ENCODE peak calls at places on chromosomes 12 and 14, in five cellular contexts. O is Karpas-422, B is aorta, E is neuronal stem cell, L is transverse colon. M is an unnamed sample.

GRCh38 chr12:89225401-89225800 is 126.9 kb downstream of the DUSP6 start:
- DNase-seq in L (peak), O (peak), E (no peak), B (no peak), M (peak)

GRCh38 chr12:50620975-50621360 is 116.2 kb downstream of the DIP2B start:
- DNase-seq in O (no peak), E (no peak), L (no peak), B (no peak), M (no peak)

GRCh38 chr14:49052516-49052915 is 533.7 kb downstream of the RPS29 start:
- DNase-seq in B (no peak), E (no peak), O (no peak), L (no peak), M (no peak)

GRCh38 chr12:50785406-50785805 is 21.5 kb downstream of the ATF1 start:
- DNase-seq in L (no peak), E (no peak), O (no peak), B (no peak), M (no peak)

GRCh38 chr14:50351016-50351415 is 38.9 kb downstream of the DMAC2L start:
- DNase-seq in O (no peak), B (no peak), E (no peak), L (no peak), M (no peak)

GRCh38 chr14:105055334-105055733 is 9.9 kb downstream of the GPR132 start:
- DNase-seq in B (no peak), L (no peak), O (no peak), E (no peak), M (no peak)

GRCh38 chr14:22002860-22003284 is 329.3 kb upstream of the OR4E1 start:
- DNase-seq in E (peak), B (no peak), L (peak), O (peak), M (no peak)

GRCh38 chr12:66709444-66709773 is 30.5 kb upstream of the GRIP1 start:
- DNase-seq in L (no peak), E (no peak), B (no peak), O (no peak), M (no peak)

GRCh38 chr12:95126076-95126475 is 52.7 kb upstream of the NR2C1 start:
- DNase-seq in O (no peak), E (no peak), L (no peak), B (no peak), M (no peak)

GRCh38 chr14:29734732-29735131 is 192.9 kb downstream of the PRKD1 start:
- DNase-seq in O (no peak), L (no peak), B (no peak), E (no peak), M (no peak)

GRCh38 chr14:43005807-43006206 is 1399.1 kb downstream of the LRFN5 start:
- DNase-seq in O (peak), L (no peak), B (no peak), E (no peak), M (no peak)

GRCh38 chr12:123096159-123096558 is 54.7 kb downstream of the PITPNM2 start:
- DNase-seq in L (no peak), B (no peak), O (no peak), E (no peak), M (no peak)

GRCh38 chr14:54881761-54882401 is 20.7 kb downstream of the GCH1 start:
- DNase-seq in E (no peak), O (peak), L (no peak), B (no peak), M (no peak)

GRCh38 chr12:6735448-6736191 is 11.8 kb downstream of the COPS7A start:
- DNase-seq in O (peak), E (no peak), B (peak), L (peak), M (peak)

GRCh38 chr14:63542231-63542999 is 762 bp downstream of the PPP2R5E start:
- DNase-seq in O (peak), L (peak), B (peak), E (peak), M (no peak)

GRCh38 chr12:93186131-93186530 is 191.6 kb upstream of the NUDT4 start:
- DNase-seq in L (no peak), E (no peak), O (no peak), B (no peak), M (no peak)

GRCh38 chr12:106140223-106140986 is 1.7 kb upstream of the NUAK1 start:
- DNase-seq in E (no peak), B (no peak), L (no peak), O (no peak), M (no peak)

GRCh38 chr12:106138279-106138645 is 492 bp downstream of the NUAK1 start:
- DNase-seq in E (no peak), L (no peak), O (no peak), B (peak), M (no peak)

GRCh38 chr12:106139422-106140141 is 828 bp upstream of the NUAK1 start:
- DNase-seq in E (peak), O (no peak), B (peak), L (peak), M (no peak)

GRCh38 chr12:106137456-106138278 is 1.1 kb downstream of the NUAK1 start:
- DNase-seq in O (no peak), L (no peak), E (no peak), B (no peak), M (no peak)

DNA sequence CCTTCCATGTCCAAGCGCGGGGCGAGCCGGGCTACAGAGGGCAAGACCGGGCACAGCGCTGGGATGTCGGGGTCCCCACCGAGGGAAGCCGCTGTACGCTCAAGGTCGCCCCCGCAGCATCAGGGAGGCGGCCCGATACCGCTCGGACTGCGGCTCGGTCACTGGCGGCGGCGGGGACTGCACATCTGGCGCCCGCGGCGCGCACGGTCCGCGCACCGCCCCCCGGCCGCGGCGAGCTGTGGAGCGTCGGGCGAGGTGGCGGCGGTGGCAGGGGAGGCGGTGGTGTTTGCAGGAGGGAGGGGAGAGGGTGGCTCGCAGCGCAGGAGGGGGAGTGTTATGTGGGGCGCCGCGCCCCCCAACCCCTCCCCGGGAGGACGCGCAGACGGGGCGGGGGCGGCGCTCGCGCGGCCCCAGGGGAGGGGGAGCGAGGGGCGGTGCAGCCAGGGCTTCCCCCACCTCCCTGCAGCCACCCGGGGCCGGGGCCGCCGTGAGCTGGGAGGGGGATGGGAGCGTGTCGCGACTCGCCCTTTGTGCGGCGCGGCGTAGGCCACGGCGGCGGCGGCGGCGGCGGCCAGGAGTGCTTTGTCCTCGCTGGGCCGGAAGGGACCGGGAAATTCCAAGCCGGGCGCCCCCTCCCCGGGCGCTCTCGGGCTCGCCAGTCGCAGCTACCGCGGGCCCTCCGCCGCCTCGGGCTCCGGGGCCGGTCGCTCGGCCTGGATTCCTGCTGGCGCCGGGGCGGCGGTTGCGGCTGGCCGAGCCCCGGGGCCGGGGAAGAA is at the start of gene NUAK1:
- DNase-seq in L (peak), B (peak), E (peak), O (no peak), M (no peak)
- H3K27ac ChIP-seq in L (peak), B (peak), E (peak), O (no peak), M (peak)

GRCh38 chr12:111840831-111841230 is 1.2 kb upstream of the MAPKAPK5 start:
- DNase-seq in O (no peak), L (peak), E (no peak), B (no peak), M (no peak)
- H3K27ac ChIP-seq in O (peak), L (peak), E (no peak), B (peak), M (peak)

GRCh38 chr12:75660107-75660530 is 148.7 kb upstream of the KRR1 start:
- DNase-seq in E (no peak), O (no peak), B (no peak), L (no peak), M (peak)
- H3K27ac ChIP-seq in E (no peak), O (no peak), B (no peak), L (no peak), M (peak)

GRCh38 chr12:57864811-57865751 is 18.6 kb upstream of the CTDSP2 start:
- DNase-seq in E (no peak), B (peak), O (no peak), L (peak), M (no peak)
- H3K27ac ChIP-seq in E (no peak), B (peak), O (no peak), L (peak), M (peak)

GRCh38 chr14:24092960-24093900 is 881 bp upstream of the PCK2 start:
- DNase-seq in B (no peak), E (no peak), L (peak), O (no peak), M (no peak)
- H3K27ac ChIP-seq in B (no peak), E (peak), L (peak), O (peak), M (peak)

GRCh38 chr12:27330846-27331245 is 1.8 kb upstream of the BMAL2 start:
- DNase-seq in O (no peak), L (no peak), E (no peak), B (no peak), M (no peak)
- H3K27ac ChIP-seq in O (no peak), L (peak), E (no peak), B (no peak), M (peak)

GRCh38 chr14:61417890-61418455 is 96.6 kb downstream of the PRKCH start:
- DNase-seq in B (no peak), O (no peak), L (no peak), E (no peak), M (no peak)
- H3K27ac ChIP-seq in B (no peak), O (no peak), L (no peak), E (no peak), M (no peak)

GRCh38 chr14:64939817-64940190 is 2.7 kb downstream of the GPX2 start:
- DNase-seq in L (no peak), B (no peak), O (no peak), E (no peak), M (no peak)

GRCh38 chr14:64935508-64935907 is 7.0 kb downstream of the GPX2 start:
- DNase-seq in L (no peak), B (no peak), E (no peak), O (no peak), M (no peak)

GRCh38 chr14:64938972-64939816 is 3.4 kb downstream of the GPX2 start:
- DNase-seq in O (no peak), E (no peak), L (peak), B (no peak), M (no peak)

GRCh38 chr14:64937176-64937820 is 5.2 kb downstream of the GPX2 start:
- DNase-seq in L (no peak), E (no peak), B (no peak), O (no peak), M (no peak)

DNA sequence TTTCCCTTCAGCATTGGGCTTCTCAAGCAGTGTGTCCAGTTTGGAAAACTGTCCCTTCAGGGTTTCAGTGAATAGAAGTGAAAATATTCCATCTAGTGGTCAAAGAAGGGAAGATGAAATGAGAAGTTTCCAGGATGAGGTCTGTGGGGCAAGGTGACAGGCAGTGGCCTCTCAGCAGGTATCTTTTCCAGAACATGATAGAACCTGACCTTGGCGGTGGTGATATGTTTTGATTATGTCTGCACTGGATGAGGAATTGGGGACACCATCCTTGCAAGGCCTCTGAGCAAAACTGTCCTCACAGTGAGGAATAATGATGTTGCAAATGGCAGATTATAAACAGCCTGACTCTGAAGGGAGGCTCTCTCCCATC is 4.7 kb downstream of the GPX2 start:
- DNase-seq in L (no peak), E (no peak), O (no peak), B (no peak), M (no peak)
- H3K27ac ChIP-seq in L (peak), E (no peak), O (no peak), B (no peak), M (no peak)

GRCh38 chr14:90698379-90698869 is 117.8 kb downstream of the TTC7B start:
- DNase-seq in E (no peak), L (peak), O (no peak), B (peak), M (no peak)
- H3K27ac ChIP-seq in E (no peak), L (peak), O (no peak), B (peak), M (no peak)

GRCh38 chr12:46368684-46369083 is 3.9 kb downstream of the SLC38A2 start:
- DNase-seq in O (no peak), B (no peak), L (no peak), E (no peak), M (no peak)

GRCh38 chr12:46370792-46371717 is 1.5 kb downstream of the SLC38A2 start:
- DNase-seq in B (peak), L (peak), O (peak), E (peak), M (no peak)

GRCh38 chr12:46370380-46370734 is 2.2 kb downstream of the SLC38A2 start:
- DNase-seq in O (no peak), L (no peak), E (no peak), B (no peak), M (no peak)

GRCh38 chr12:46369095-46369473 is 3.5 kb downstream of the SLC38A2 start:
- DNase-seq in L (no peak), B (no peak), O (no peak), E (no peak), M (no peak)

DNA sequence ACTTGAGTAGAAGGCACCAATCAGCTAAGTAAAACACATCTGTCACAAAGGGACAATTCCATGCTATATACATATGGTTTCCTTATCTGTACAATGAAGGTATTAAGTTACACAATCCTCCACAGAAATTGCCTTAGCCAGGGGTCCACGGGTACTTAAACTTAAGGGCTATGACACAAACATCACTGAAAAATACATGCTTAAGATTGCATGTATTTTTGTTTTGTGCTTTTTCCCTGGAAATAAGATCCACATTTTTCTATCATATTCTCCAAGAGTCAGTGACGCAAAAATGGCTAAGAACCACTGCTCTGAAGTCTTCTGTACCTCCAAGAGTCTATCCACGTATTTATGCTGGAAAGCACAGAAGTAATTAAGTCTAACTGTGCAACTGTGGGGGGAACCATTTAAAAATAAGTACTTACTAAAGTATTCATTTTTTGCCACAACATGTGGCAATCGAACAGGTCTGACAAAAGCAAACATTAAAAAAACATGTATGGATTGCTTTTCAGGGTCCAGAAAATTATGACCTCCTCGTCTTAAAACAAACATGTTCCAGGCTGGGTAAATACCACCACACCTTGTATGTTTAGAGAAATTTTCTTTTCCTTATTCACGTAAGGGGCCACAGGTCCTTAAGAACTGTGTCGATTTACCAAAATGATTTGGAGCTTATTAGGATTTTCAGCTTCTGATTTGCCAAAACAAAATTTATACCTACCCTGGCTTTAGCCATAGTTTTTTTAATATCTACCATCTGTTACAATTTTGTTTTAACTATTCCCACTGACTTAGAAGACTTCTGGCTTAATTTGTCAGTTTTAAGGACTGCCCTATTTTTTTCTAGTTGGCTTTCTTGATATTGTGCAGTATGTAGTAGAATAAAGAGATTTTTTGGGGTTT is 2.8 kb downstream of the SLC38A2 start:
- DNase-seq in L (no peak), O (no peak), B (no peak), E (no peak), M (no peak)
- H3K27ac ChIP-seq in L (peak), O (no peak), B (no peak), E (no peak), M (peak)

M was measured in epithelial cell of prostate.